ENCODE peak calls at places on chromosomes 12 and 14, in seven cellular contexts. T is LNCaP clone FGC, F is H7, U is fibroblast of the aortic adventitia, J is HFF-Myc, V is IMR-90, N is cardiac fibroblast. Z is an unnamed sample.

GRCh38 chr12:83197483-83197914 is 510.8 kb downstream of the TMTC2 start:
- DNase-seq in V (no peak), T (no peak), N (no peak), J (no peak), U (no peak), F (no peak), Z (no peak)

GRCh38 chr12:40697566-40698257 is 5.5 kb downstream of the CNTN1 start:
- DNase-seq in F (no peak), U (no peak), J (no peak), T (peak), N (no peak), V (no peak), Z (no peak)

GRCh38 chr12:77299001-77299400 is 233.6 kb upstream of the E2F7 start:
- DNase-seq in J (peak), T (no peak), U (peak), V (no peak), F (no peak), N (peak), Z (no peak)

GRCh38 chr14:42911642-42912041 is 1305.0 kb downstream of the LRFN5 start:
- DNase-seq in F (no peak), J (no peak), V (peak), T (no peak), N (no peak), U (peak), Z (no peak)

GRCh38 chr12:121465921-121466799 is 66.2 kb downstream of the RNF34 start:
- DNase-seq in U (no peak), J (no peak), V (no peak), N (peak), T (no peak), F (peak), Z (no peak)

GRCh38 chr12:64347630-64348029 is 42.9 kb downstream of the C12orf56 start:
- DNase-seq in N (no peak), J (no peak), U (no peak), F (no peak), V (no peak), T (no peak), Z (no peak)

GRCh38 chr12:63980211-63980610 is 135.7 kb downstream of the SRGAP1 start:
- DNase-seq in J (no peak), F (no peak), V (no peak), N (no peak), T (no peak), U (no peak), Z (no peak)

GRCh38 chr14:32372154-32372553 is 43.1 kb downstream of the AKAP6 start:
- DNase-seq in T (no peak), F (no peak), U (peak), J (peak), N (peak), V (peak), Z (no peak)

GRCh38 chr12:80861636-80862378 is 75.9 kb downstream of the LIN7A start:
- DNase-seq in T (no peak), F (no peak), V (peak), J (no peak), U (peak), N (peak), Z (no peak)

GRCh38 chr14:68217891-68218290 is 398.3 kb downstream of the RAD51B start:
- DNase-seq in T (no peak), N (no peak), J (no peak), V (no peak), F (no peak), U (no peak), Z (no peak)

GRCh38 chr14:68222726-68223125 is 403.1 kb downstream of the RAD51B start:
- DNase-seq in U (no peak), N (no peak), J (no peak), V (no peak), F (no peak), T (no peak), Z (no peak)

GRCh38 chr14:68225321-68225720 is 405.7 kb downstream of the RAD51B start:
- DNase-seq in J (no peak), N (no peak), V (no peak), U (no peak), T (no peak), F (no peak), Z (no peak)

GRCh38 chr14:68219407-68219806 is 399.8 kb downstream of the RAD51B start:
- DNase-seq in U (no peak), T (no peak), J (no peak), F (no peak), V (no peak), N (no peak), Z (no peak)

DNA sequence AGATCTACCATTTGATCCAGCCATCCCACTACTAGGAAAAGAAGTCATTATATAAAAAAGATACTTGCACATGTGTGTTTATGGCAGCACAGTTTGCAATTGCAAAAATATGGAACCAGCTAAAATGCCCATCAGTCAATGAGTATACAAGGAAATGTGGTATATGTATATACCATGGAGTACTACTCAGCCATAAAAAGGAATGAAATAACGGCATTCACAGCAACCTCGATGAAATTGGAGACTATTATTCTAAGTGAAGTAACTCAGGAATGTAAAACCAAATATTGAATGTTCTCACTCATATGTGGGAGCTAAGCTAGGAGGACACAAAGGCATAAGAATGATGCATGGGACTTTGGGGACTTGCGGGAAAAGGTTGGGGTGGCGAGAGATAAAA is 402.6 kb downstream of the RAD51B start:
- DNase-seq in J (no peak), T (no peak), V (no peak), N (no peak), F (no peak), U (no peak), Z (no peak)
- H3K4me3 ChIP-seq in J (no peak), T (no peak), V (no peak), N (no peak), F (no peak), U (no peak), Z (no peak)

DNA sequence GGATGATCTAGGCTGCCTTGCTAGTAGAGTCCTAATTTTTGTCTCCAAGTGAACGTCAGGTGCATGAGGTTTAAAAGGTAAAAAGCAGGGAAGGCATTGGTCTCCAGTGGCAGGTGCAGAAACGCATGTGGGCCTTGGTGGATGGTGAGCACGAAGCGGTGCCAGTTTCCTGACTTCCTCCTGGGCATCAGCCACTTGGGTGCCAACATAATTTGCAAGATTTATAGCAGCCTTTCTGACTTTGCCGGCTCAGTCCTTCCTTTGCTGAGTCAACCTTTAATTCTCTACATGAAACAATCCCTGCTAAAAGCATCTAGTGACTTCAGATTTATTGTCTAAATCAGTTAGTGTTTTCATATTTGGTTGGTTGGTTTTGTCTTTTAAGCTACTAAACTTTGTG is 355.7 kb upstream of the TMEM132C start:
- DNase-seq in F (no peak), U (no peak), N (no peak), V (no peak), J (no peak), T (no peak), Z (no peak)
- H3K4me3 ChIP-seq in F (no peak), U (no peak), N (no peak), V (no peak), J (no peak), T (no peak), Z (no peak)

DNA sequence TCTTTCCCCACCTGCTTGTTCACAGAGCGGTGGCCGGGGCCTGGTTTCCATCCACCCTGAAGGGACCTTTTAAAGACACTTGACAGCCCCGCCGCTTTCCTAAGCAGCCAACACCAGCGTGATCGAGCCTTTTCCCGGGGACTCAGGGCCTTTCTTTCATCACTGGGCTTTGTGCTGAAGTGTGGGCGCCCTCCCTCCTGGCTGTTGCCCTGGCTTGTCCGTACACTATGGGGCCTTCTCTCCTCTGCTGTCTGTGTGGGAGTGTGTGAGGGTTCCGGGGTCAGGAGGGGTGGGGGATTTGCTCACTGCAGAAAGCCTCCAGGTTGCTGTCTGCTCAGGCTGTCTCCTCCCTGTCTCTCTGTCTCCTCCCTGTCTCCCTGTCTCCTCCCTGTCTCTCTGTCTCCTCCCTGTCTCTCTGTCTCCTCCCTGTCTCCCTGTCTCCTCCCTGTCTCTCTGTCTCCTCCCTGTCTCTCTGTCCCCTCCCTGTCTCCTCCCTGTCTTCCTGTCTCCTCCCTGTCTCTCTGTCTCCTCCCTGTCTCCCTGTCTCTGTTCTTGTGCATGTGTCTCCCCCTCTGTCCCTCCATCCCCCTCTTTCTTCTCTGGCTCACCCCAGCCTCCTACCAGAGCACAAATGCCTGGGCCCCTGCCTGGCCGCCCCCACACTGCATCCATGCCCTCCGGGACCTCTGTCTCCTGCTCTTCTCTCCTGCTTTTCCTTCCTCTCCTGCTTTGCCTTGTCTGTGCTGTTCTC is 64.7 kb downstream of the CCDC92 start:
- DNase-seq in F (peak), U (peak), V (no peak), T (no peak), N (peak), J (no peak), Z (no peak)
- H3K4me3 ChIP-seq in F (no peak), U (peak), V (no peak), T (no peak), N (no peak), J (no peak), Z (no peak)

GRCh38 chr12:11499802-11500201 is 104.4 kb upstream of the PRB2 start:
- DNase-seq in N (no peak), J (no peak), V (no peak), T (no peak), U (no peak), F (no peak), Z (no peak)
- H3K4me3 ChIP-seq in N (no peak), J (no peak), V (no peak), T (no peak), U (no peak), F (peak), Z (no peak)

GRCh38 chr12:51863363-51863920 is 14.9 kb upstream of the FIGNL2 start:
- DNase-seq in J (no peak), T (no peak), N (no peak), F (no peak), U (no peak), V (no peak), Z (no peak)
- H3K4me3 ChIP-seq in J (no peak), T (no peak), N (no peak), F (peak), U (no peak), V (no peak), Z (no peak)

GRCh38 chr12:124451016-124451415 is 116.4 kb downstream of the NCOR2 start:
- DNase-seq in T (no peak), F (no peak), V (no peak), N (no peak), U (no peak), J (no peak), Z (peak)

GRCh38 chr12:124453419-124454351 is 113.7 kb downstream of the NCOR2 start:
- DNase-seq in T (no peak), F (peak), U (peak), N (peak), J (peak), V (peak), Z (peak)

GRCh38 chr12:124451637-124452243 is 115.7 kb downstream of the NCOR2 start:
- DNase-seq in F (no peak), N (no peak), J (no peak), V (no peak), T (no peak), U (no peak), Z (no peak)

GRCh38 chr12:124454352-124454725 is 113.1 kb downstream of the NCOR2 start:
- DNase-seq in U (no peak), V (no peak), N (no peak), F (no peak), T (no peak), J (no peak), Z (no peak)

DNA sequence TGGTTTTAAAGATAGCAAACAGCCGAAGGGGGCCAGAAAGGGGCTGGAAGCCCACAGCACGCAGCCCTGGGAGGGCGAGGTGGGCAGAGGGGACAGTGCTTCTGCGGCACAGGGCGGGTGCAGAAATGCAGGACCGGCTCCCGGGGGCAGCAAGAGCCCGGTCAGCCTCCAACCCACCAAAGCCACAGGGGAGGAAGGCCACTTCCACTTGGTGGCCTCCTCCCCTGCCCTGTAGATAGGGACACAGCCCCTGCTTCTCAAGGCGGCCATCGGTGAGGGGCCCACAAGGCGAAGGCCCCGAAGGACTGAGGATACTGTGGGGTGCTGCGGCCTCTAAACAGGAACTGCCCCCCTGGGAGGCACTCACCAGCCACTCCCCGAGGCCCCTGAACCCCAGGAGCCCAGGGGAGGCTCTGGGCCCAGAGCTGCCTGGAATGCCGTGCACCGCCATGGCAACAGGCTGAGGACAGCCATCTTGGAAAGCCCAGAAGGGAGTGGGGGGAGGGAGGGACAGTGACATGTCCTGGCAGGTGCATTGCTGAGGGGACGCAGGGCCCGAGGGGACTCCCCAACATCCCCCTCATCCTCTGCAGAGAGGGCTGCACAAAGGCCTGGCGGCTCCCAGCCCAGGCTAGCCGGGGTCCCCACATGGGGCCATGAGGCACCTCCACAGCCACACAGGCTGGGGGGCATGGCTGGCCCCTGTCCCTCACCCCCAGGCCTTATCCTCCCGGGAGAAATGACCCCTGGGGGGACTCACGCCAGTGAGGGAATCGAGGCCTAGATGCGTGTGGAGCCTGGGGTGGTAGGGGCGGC is 114.6 kb downstream of the NCOR2 start:
- DNase-seq in F (peak), J (no peak), U (no peak), V (no peak), N (no peak), T (no peak), Z (no peak)
- H3K4me3 ChIP-seq in F (no peak), J (no peak), U (no peak), V (no peak), N (no peak), T (no peak), Z (no peak)

GRCh38 chr14:55241673-55242072 is 29.5 kb upstream of the FBXO34 start:
- DNase-seq in F (no peak), V (no peak), U (no peak), J (no peak), N (no peak), T (no peak), Z (no peak)
- H3K4me3 ChIP-seq in F (no peak), V (no peak), U (no peak), J (no peak), N (no peak), T (no peak), Z (no peak)